ENCODE peak calls at places on chromosomes 5 and 9, in eight cellular contexts. One of them, this sample, is unnamed.

GRCh38 chr5:2206244-2207108 is 323.8 kb upstream of the IRX4 start:
- DNase-seq in A673: no peak
- DNase-seq in tibial nerve: no peak
- DNase-seq in esophagus squamous epithelium: no peak
- DNase-seq in transverse colon: no peak
- DNase-seq in cardiac muscle cell: no peak
- DNase-seq in CD8-positive, alpha-beta T cell: no peak
- DNase-seq in CD4-positive, alpha-beta T cell: no peak
- DNase-seq in this sample: no peak

GRCh38 chr9:78121488-78121887 is 89.9 kb upstream of the GNAQ start:
- DNase-seq in A673: peak; percentile 82
- DNase-seq in tibial nerve: peak; percentile 67
- DNase-seq in esophagus squamous epithelium: no peak
- DNase-seq in transverse colon: peak; percentile 77
- DNase-seq in cardiac muscle cell: peak; percentile 75
- DNase-seq in CD8-positive, alpha-beta T cell: peak; percentile 57
- DNase-seq in CD4-positive, alpha-beta T cell: peak; percentile 62
- DNase-seq in this sample: peak; percentile 17

GRCh38 chr9:93206576-93207155 is 22.7 kb downstream of the WNK2 start:
- DNase-seq in A673: no peak
- DNase-seq in tibial nerve: no peak
- DNase-seq in esophagus squamous epithelium: no peak
- DNase-seq in transverse colon: no peak
- DNase-seq in cardiac muscle cell: no peak
- DNase-seq in CD8-positive, alpha-beta T cell: no peak
- DNase-seq in CD4-positive, alpha-beta T cell: no peak
- DNase-seq in this sample: no peak

GRCh38 chr5:164302533-164303235 is 797.3 kb downstream of the MAT2B start:
- DNase-seq in A673: no peak
- DNase-seq in tibial nerve: no peak
- DNase-seq in esophagus squamous epithelium: no peak
- DNase-seq in transverse colon: no peak
- DNase-seq in cardiac muscle cell: peak; percentile 8
- DNase-seq in CD8-positive, alpha-beta T cell: no peak
- DNase-seq in CD4-positive, alpha-beta T cell: no peak
- DNase-seq in this sample: no peak

GRCh38 chr5:14809369-14810144 is 62.0 kb downstream of the ANKH start:
- DNase-seq in A673: peak; percentile 48
- DNase-seq in tibial nerve: peak; percentile 52
- DNase-seq in esophagus squamous epithelium: peak; percentile 12
- DNase-seq in transverse colon: peak; percentile 54
- DNase-seq in cardiac muscle cell: peak; percentile 79
- DNase-seq in CD8-positive, alpha-beta T cell: peak; percentile 70
- DNase-seq in CD4-positive, alpha-beta T cell: peak; percentile 67
- DNase-seq in this sample: peak; percentile 59

GRCh38 chr9:130893250-130894101 is 3.1 kb downstream of the QRFP start:
- DNase-seq in A673: no peak
- DNase-seq in tibial nerve: peak; percentile 30
- DNase-seq in esophagus squamous epithelium: no peak
- DNase-seq in transverse colon: peak; percentile 48
- DNase-seq in cardiac muscle cell: no peak
- DNase-seq in CD8-positive, alpha-beta T cell: no peak
- DNase-seq in CD4-positive, alpha-beta T cell: no peak
- DNase-seq in this sample: no peak

GRCh38 chr5:68047035-68047434 is 168.5 kb upstream of the PIK3R1 start:
- DNase-seq in A673: no peak
- DNase-seq in tibial nerve: no peak
- DNase-seq in esophagus squamous epithelium: no peak
- DNase-seq in transverse colon: no peak
- DNase-seq in cardiac muscle cell: peak; percentile 50
- DNase-seq in CD8-positive, alpha-beta T cell: no peak
- DNase-seq in CD4-positive, alpha-beta T cell: no peak
- DNase-seq in this sample: no peak

GRCh38 chr9:32524558-32525461 is 1.2 kb downstream of the RIGI start:
- DNase-seq in A673: peak; percentile 27
- DNase-seq in tibial nerve: no peak
- DNase-seq in esophagus squamous epithelium: no peak
- DNase-seq in transverse colon: no peak
- DNase-seq in cardiac muscle cell: peak; percentile 28
- DNase-seq in CD8-positive, alpha-beta T cell: no peak
- DNase-seq in CD4-positive, alpha-beta T cell: no peak
- DNase-seq in this sample: no peak

GRCh38 chr5:148998174-148998797 is 64.6 kb downstream of the SH3TC2 start:
- DNase-seq in A673: peak; percentile 64
- DNase-seq in tibial nerve: peak; percentile 82
- DNase-seq in esophagus squamous epithelium: no peak
- DNase-seq in transverse colon: no peak
- DNase-seq in cardiac muscle cell: peak; percentile 72
- DNase-seq in CD8-positive, alpha-beta T cell: peak; percentile 37
- DNase-seq in CD4-positive, alpha-beta T cell: no peak
- DNase-seq in this sample: peak; percentile 11

GRCh38 chr9:78598120-78598519 is 301.2 kb downstream of the PSAT1 start:
- DNase-seq in A673: peak; percentile 68
- DNase-seq in tibial nerve: no peak
- DNase-seq in esophagus squamous epithelium: no peak
- DNase-seq in transverse colon: no peak
- DNase-seq in cardiac muscle cell: no peak
- DNase-seq in CD8-positive, alpha-beta T cell: no peak
- DNase-seq in CD4-positive, alpha-beta T cell: no peak
- DNase-seq in this sample: no peak

GRCh38 chr9:104209387-104209786 is 115.3 kb downstream of the SMC2 start:
- DNase-seq in A673: no peak
- DNase-seq in tibial nerve: no peak
- DNase-seq in esophagus squamous epithelium: no peak
- DNase-seq in transverse colon: no peak
- DNase-seq in cardiac muscle cell: no peak
- DNase-seq in CD8-positive, alpha-beta T cell: no peak
- DNase-seq in CD4-positive, alpha-beta T cell: no peak
- DNase-seq in this sample: no peak

GRCh38 chr5:124661317-124662141 is 84.9 kb downstream of the ZNF608 start:
- DNase-seq in A673: peak; percentile 33
- DNase-seq in tibial nerve: no peak
- DNase-seq in esophagus squamous epithelium: no peak
- DNase-seq in transverse colon: no peak
- DNase-seq in cardiac muscle cell: peak; percentile 87
- DNase-seq in CD8-positive, alpha-beta T cell: no peak
- DNase-seq in CD4-positive, alpha-beta T cell: no peak
- DNase-seq in this sample: no peak

GRCh38 chr5:170071748-170072147 is 33.9 kb upstream of the FOXI1 start:
- DNase-seq in A673: no peak
- DNase-seq in tibial nerve: no peak
- DNase-seq in esophagus squamous epithelium: no peak
- DNase-seq in transverse colon: no peak
- DNase-seq in cardiac muscle cell: no peak
- DNase-seq in CD8-positive, alpha-beta T cell: no peak
- DNase-seq in CD4-positive, alpha-beta T cell: no peak
- DNase-seq in this sample: no peak

GRCh38 chr9:107051392-107051791 is 188.4 kb downstream of the ZNF462 start:
- DNase-seq in A673: no peak
- DNase-seq in tibial nerve: no peak
- DNase-seq in esophagus squamous epithelium: no peak
- DNase-seq in transverse colon: no peak
- DNase-seq in cardiac muscle cell: no peak
- DNase-seq in CD8-positive, alpha-beta T cell: no peak
- DNase-seq in CD4-positive, alpha-beta T cell: no peak
- DNase-seq in this sample: no peak

GRCh38 chr9:123795336-123795735 is 134.6 kb downstream of the DENND1A start:
- DNase-seq in A673: no peak
- DNase-seq in tibial nerve: no peak
- DNase-seq in esophagus squamous epithelium: no peak
- DNase-seq in transverse colon: no peak
- DNase-seq in cardiac muscle cell: peak; percentile 24
- DNase-seq in CD8-positive, alpha-beta T cell: no peak
- DNase-seq in CD4-positive, alpha-beta T cell: no peak
- DNase-seq in this sample: no peak

GRCh38 chr5:153209016-153209415 is 281.5 kb upstream of the GRIA1 start:
- DNase-seq in A673: no peak
- DNase-seq in tibial nerve: no peak
- DNase-seq in esophagus squamous epithelium: no peak
- DNase-seq in transverse colon: no peak
- DNase-seq in cardiac muscle cell: no peak
- DNase-seq in CD8-positive, alpha-beta T cell: no peak
- DNase-seq in CD4-positive, alpha-beta T cell: no peak
- DNase-seq in this sample: no peak

GRCh38 chr9:87662808-87663528 is 63.0 kb upstream of the CTSL start:
- DNase-seq in A673: peak; percentile 81
- DNase-seq in tibial nerve: peak; percentile 81
- DNase-seq in esophagus squamous epithelium: no peak
- DNase-seq in transverse colon: peak; percentile 86
- DNase-seq in cardiac muscle cell: peak; percentile 85
- DNase-seq in CD8-positive, alpha-beta T cell: peak; percentile 32
- DNase-seq in CD4-positive, alpha-beta T cell: peak; percentile 55
- DNase-seq in this sample: no peak

GRCh38 chr5:138978085-138978484 is 103.0 kb upstream of the LRRTM2 start:
- DNase-seq in A673: no peak
- DNase-seq in tibial nerve: no peak
- DNase-seq in esophagus squamous epithelium: no peak
- DNase-seq in transverse colon: no peak
- DNase-seq in cardiac muscle cell: peak; percentile 40
- DNase-seq in CD8-positive, alpha-beta T cell: no peak
- DNase-seq in CD4-positive, alpha-beta T cell: no peak
- DNase-seq in this sample: no peak

GRCh38 chr5:95823738-95824609 is 1.4 kb upstream of the GLRX start:
- DNase-seq in A673: peak; percentile 84
- DNase-seq in tibial nerve: peak; percentile 64
- DNase-seq in esophagus squamous epithelium: no peak
- DNase-seq in transverse colon: peak; percentile 69
- DNase-seq in cardiac muscle cell: peak; percentile 95
- DNase-seq in CD8-positive, alpha-beta T cell: peak; percentile 68
- DNase-seq in CD4-positive, alpha-beta T cell: peak; percentile 69
- DNase-seq in this sample: peak; percentile 26

GRCh38 chr5:63495225-63495624 is 467.0 kb downstream of the HTR1A start:
- DNase-seq in A673: no peak
- DNase-seq in tibial nerve: no peak
- DNase-seq in esophagus squamous epithelium: no peak
- DNase-seq in transverse colon: no peak
- DNase-seq in cardiac muscle cell: no peak
- DNase-seq in CD8-positive, alpha-beta T cell: no peak
- DNase-seq in CD4-positive, alpha-beta T cell: no peak
- DNase-seq in this sample: no peak

GRCh38 chr5:76678056-76678455 is 37.9 kb upstream of the F2R start:
- DNase-seq in A673: no peak
- DNase-seq in tibial nerve: no peak
- DNase-seq in esophagus squamous epithelium: no peak
- DNase-seq in transverse colon: no peak
- DNase-seq in cardiac muscle cell: no peak
- DNase-seq in CD8-positive, alpha-beta T cell: no peak
- DNase-seq in CD4-positive, alpha-beta T cell: no peak
- DNase-seq in this sample: no peak

GRCh38 chr9:19527663-19528062 is 118.9 kb downstream of the ACER2 start:
- DNase-seq in A673: no peak
- DNase-seq in tibial nerve: no peak
- DNase-seq in esophagus squamous epithelium: no peak
- DNase-seq in transverse colon: no peak
- DNase-seq in cardiac muscle cell: no peak
- DNase-seq in CD8-positive, alpha-beta T cell: no peak
- DNase-seq in CD4-positive, alpha-beta T cell: no peak
- DNase-seq in this sample: no peak

DNA sequence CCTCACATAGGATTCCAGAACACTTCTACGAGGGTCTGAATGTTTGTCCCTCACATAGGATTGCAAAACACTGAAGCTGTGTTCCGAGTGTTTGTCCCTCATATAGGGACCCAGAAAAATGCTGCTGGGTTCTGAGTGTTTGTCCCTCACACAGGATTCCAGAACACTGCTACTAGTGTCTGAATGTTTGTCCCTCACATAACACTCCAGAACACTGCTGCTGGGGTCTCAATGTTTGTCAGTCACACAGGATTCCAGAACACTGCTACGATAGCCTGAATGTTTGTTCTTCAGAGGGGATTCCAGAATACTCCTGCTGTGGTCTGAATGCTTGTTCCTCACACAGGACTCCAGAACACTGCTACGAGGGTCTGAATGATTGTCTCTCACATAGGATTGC is 218.7 kb downstream of the FOXD4L6 start:
- DNase-seq in A673: no peak
- DNase-seq in tibial nerve: no peak
- DNase-seq in esophagus squamous epithelium: no peak
- DNase-seq in transverse colon: no peak
- DNase-seq in cardiac muscle cell: no peak
- DNase-seq in CD8-positive, alpha-beta T cell: no peak
- DNase-seq in CD4-positive, alpha-beta T cell: no peak
- DNase-seq in this sample: no peak
- H3K9me3 ChIP-seq in A673: peaks cover 27% of the 10 kb centered on the region
- H3K9me3 ChIP-seq in tibial nerve: peaks cover 5% of the 10 kb centered on the region
- H3K9me3 ChIP-seq in esophagus squamous epithelium: peaks cover 12% of the 10 kb centered on the region
- H3K9me3 ChIP-seq in transverse colon: peaks cover 73% of the 10 kb centered on the region
- H3K9me3 ChIP-seq in cardiac muscle cell: peaks cover 40% of the 10 kb centered on the region
- H3K9me3 ChIP-seq in CD8-positive, alpha-beta T cell: peaks cover 67% of the 10 kb centered on the region
- H3K9me3 ChIP-seq in CD4-positive, alpha-beta T cell: peaks cover 97% of the 10 kb centered on the region
- H3K9me3 ChIP-seq in this sample: peaks cover 60% of the 10 kb centered on the region

GRCh38 chr9:63816742-63817621 is 1468.0 kb downstream of the FOXD4L5 start:
- DNase-seq in A673: peak; percentile 52
- DNase-seq in tibial nerve: peak; percentile 51
- DNase-seq in esophagus squamous epithelium: no peak
- DNase-seq in transverse colon: peak; percentile 79
- DNase-seq in cardiac muscle cell: peak; percentile 92
- DNase-seq in CD8-positive, alpha-beta T cell: peak; percentile 76
- DNase-seq in CD4-positive, alpha-beta T cell: peak; percentile 68
- DNase-seq in this sample: peak; percentile 40
- H3K9me3 ChIP-seq in A673: peaks cover 7% of the 10 kb centered on the region
- H3K9me3 ChIP-seq in tibial nerve: no peaks in the 10 kb centered on the region
- H3K9me3 ChIP-seq in esophagus squamous epithelium: no peaks in the 10 kb centered on the region
- H3K9me3 ChIP-seq in transverse colon: no peaks in the 10 kb centered on the region
- H3K9me3 ChIP-seq in cardiac muscle cell: no peaks in the 10 kb centered on the region
- H3K9me3 ChIP-seq in CD8-positive, alpha-beta T cell: no peaks in the 10 kb centered on the region
- H3K9me3 ChIP-seq in CD4-positive, alpha-beta T cell: no peaks in the 10 kb centered on the region
- H3K9me3 ChIP-seq in this sample: no peaks in the 10 kb centered on the region

DNA sequence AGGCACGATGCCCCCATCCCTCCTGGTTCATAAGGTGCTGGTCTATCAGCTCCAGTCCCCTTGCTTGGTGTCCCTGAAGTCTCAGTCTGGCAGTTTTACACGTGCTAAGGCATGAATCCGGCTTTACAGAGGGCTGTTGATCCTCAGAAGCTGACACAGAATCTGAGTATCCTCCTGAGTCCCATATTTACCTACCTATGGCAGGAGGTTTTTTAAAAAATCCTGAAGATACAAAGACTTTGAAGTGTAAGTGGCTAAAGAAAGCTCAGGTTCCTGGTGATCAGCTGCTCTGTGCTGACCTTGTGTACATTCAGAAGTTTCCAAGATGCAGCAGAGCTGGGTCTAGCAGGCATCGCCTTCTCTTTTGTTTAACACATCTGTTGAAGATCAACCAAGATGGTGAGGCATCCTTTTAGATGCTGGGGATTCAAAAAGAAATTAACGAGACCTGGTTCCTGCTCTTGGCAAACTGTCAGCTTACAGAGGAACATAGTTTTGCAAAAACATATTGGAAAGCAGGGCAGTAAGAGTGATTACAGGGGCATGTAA is 6.0 kb upstream of the ANKRD33B start:
- DNase-seq in A673: no peak
- DNase-seq in tibial nerve: no peak
- DNase-seq in esophagus squamous epithelium: no peak
- DNase-seq in transverse colon: no peak
- DNase-seq in cardiac muscle cell: no peak
- DNase-seq in CD8-positive, alpha-beta T cell: no peak
- DNase-seq in CD4-positive, alpha-beta T cell: no peak
- DNase-seq in this sample: no peak
- H3K9me3 ChIP-seq in A673: no peaks in the 10 kb centered on the region
- H3K9me3 ChIP-seq in tibial nerve: no peaks in the 10 kb centered on the region
- H3K9me3 ChIP-seq in esophagus squamous epithelium: no peaks in the 10 kb centered on the region
- H3K9me3 ChIP-seq in transverse colon: no peaks in the 10 kb centered on the region
- H3K9me3 ChIP-seq in cardiac muscle cell: no peaks in the 10 kb centered on the region
- H3K9me3 ChIP-seq in CD8-positive, alpha-beta T cell: no peaks in the 10 kb centered on the region
- H3K9me3 ChIP-seq in CD4-positive, alpha-beta T cell: no peaks in the 10 kb centered on the region
- H3K9me3 ChIP-seq in this sample: no peaks in the 10 kb centered on the region

GRCh38 chr9:99624499-99625233 is 197.0 kb upstream of the NR4A3 start:
- DNase-seq in A673: no peak
- DNase-seq in tibial nerve: no peak
- DNase-seq in esophagus squamous epithelium: no peak
- DNase-seq in transverse colon: no peak
- DNase-seq in cardiac muscle cell: no peak
- DNase-seq in CD8-positive, alpha-beta T cell: no peak
- DNase-seq in CD4-positive, alpha-beta T cell: no peak
- DNase-seq in this sample: no peak
- H3K9me3 ChIP-seq in A673: no peaks in the 10 kb centered on the region
- H3K9me3 ChIP-seq in tibial nerve: no peaks in the 10 kb centered on the region
- H3K9me3 ChIP-seq in esophagus squamous epithelium: no peaks in the 10 kb centered on the region
- H3K9me3 ChIP-seq in transverse colon: no peaks in the 10 kb centered on the region
- H3K9me3 ChIP-seq in cardiac muscle cell: no peaks in the 10 kb centered on the region
- H3K9me3 ChIP-seq in CD8-positive, alpha-beta T cell: no peaks in the 10 kb centered on the region
- H3K9me3 ChIP-seq in CD4-positive, alpha-beta T cell: no peaks in the 10 kb centered on the region
- H3K9me3 ChIP-seq in this sample: no peaks in the 10 kb centered on the region